ENCODE peak calls at places on chromosome 5, in nine cellular contexts. O is neural progenitor cell; J is A549; M is right atrium auricular region; T is kidney epithelial cell; Z is fibroblast of pulmonary artery; C is fibroblast of mammary gland; X is OCI-LY7; R is CD8-positive, alpha-beta T cell. P is an unnamed sample.

GRCh38 chr5:2383678-2384025 is 367.8 kb downstream of the IRX2 start:
- DNase-seq in O (no peak), J (no peak), M (no peak), T (no peak), Z (no peak), C (no peak), X (no peak), R (no peak), P (no peak)

GRCh38 chr5:95284512-95285405 is at the start of gene MCTP1:
- DNase-seq in O (peak; percentile 77), J (peak; percentile 19), M (no peak), T (no peak), Z (no peak), C (no peak), X (no peak), R (no peak), P (no peak)

GRCh38 chr5:181052526-181052927 is 12.5 kb downstream of the BTNL9 start:
- DNase-seq in O (no peak), J (no peak), M (peak; percentile 51), T (no peak), Z (peak; percentile 8), C (no peak), X (peak; percentile 86), R (no peak), P (no peak)

GRCh38 chr5:76467221-76467620 is 64.1 kb downstream of the IQGAP2 start:
- DNase-seq in O (no peak), J (no peak), M (no peak), T (no peak), Z (no peak), C (no peak), X (no peak), R (no peak), P (no peak)

GRCh38 chr5:172150514-172151425 is 37.3 kb downstream of the STK10 start:
- DNase-seq in O (no peak), J (no peak), M (peak; percentile 80), T (no peak), Z (no peak), C (peak; percentile 42), X (no peak), R (no peak), P (no peak)

GRCh38 chr5:143142596-143143435 is 260.7 kb downstream of the NR3C1 start:
- DNase-seq in O (no peak), J (no peak), M (peak; percentile 80), T (no peak), Z (peak; percentile 71), C (peak; percentile 78), X (no peak), R (no peak), P (no peak)

GRCh38 chr5:132485641-132486317 is 4.8 kb downstream of the IRF1 start:
- DNase-seq in O (no peak), J (no peak), M (peak; percentile 55), T (no peak), Z (no peak), C (no peak), X (no peak), R (no peak), P (no peak)

GRCh38 chr5:57795203-57795602 is 312.6 kb upstream of the ACTBL2 start:
- DNase-seq in O (no peak), J (no peak), M (no peak), T (no peak), Z (no peak), C (no peak), X (no peak), R (no peak), P (no peak)

GRCh38 chr5:160251406-160252155 is 22.3 kb downstream of the FABP6 start:
- DNase-seq in O (no peak), J (no peak), M (no peak), T (no peak), Z (no peak), C (no peak), X (no peak), R (no peak), P (no peak)

GRCh38 chr5:79578876-79579275 is 33.4 kb upstream of the TENT2 start:
- DNase-seq in O (no peak), J (no peak), M (no peak), T (no peak), Z (no peak), C (no peak), X (no peak), R (no peak), P (no peak)

GRCh38 chr5:143986567-143987242 is 174.7 kb downstream of the HMHB1 start:
- DNase-seq in O (no peak), J (no peak), M (no peak), T (no peak), Z (peak; percentile 81), C (peak; percentile 77), X (no peak), R (no peak), P (peak; percentile 47)

GRCh38 chr5:149959406-149960236 is 937 bp upstream of the SLC26A2 start:
- DNase-seq in O (peak; percentile 31), J (peak; percentile 84), M (no peak), T (no peak), Z (peak; percentile 84), C (peak; percentile 72), X (peak; percentile 49), R (no peak), P (peak; percentile 69)

GRCh38 chr5:170571331-170571731 is 67.5 kb downstream of the KCNIP1 start:
- DNase-seq in O (no peak), J (peak; percentile 57), M (no peak), T (peak; percentile 96), Z (peak; percentile 20), C (peak; percentile 37), X (no peak), R (no peak), P (peak; percentile 59)

GRCh38 chr5:170572453-170572852 is 68.6 kb downstream of the KCNIP1 start:
- DNase-seq in O (no peak), J (no peak), M (no peak), T (peak; percentile 63), Z (no peak), C (peak; percentile 24), X (no peak), R (no peak), P (no peak)

GRCh38 chr5:170571885-170572284 is 68.1 kb downstream of the KCNIP1 start:
- DNase-seq in O (no peak), J (no peak), M (no peak), T (no peak), Z (no peak), C (no peak), X (no peak), R (no peak), P (no peak)

GRCh38 chr5:170569101-170569500 is 65.3 kb downstream of the KCNIP1 start:
- DNase-seq in O (no peak), J (no peak), M (no peak), T (no peak), Z (no peak), C (no peak), X (no peak), R (no peak), P (no peak)

GRCh38 chr5:170570492-170570891 is 66.7 kb downstream of the KCNIP1 start:
- DNase-seq in O (no peak), J (no peak), M (no peak), T (no peak), Z (no peak), C (no peak), X (no peak), R (no peak), P (no peak)
- TF ChIP-seq CTCF in O (no peak), J (no peak), M (no peak), T (no peak), Z (no peak), C (no peak), X (no peak), R (no peak), P (no peak)

DNA sequence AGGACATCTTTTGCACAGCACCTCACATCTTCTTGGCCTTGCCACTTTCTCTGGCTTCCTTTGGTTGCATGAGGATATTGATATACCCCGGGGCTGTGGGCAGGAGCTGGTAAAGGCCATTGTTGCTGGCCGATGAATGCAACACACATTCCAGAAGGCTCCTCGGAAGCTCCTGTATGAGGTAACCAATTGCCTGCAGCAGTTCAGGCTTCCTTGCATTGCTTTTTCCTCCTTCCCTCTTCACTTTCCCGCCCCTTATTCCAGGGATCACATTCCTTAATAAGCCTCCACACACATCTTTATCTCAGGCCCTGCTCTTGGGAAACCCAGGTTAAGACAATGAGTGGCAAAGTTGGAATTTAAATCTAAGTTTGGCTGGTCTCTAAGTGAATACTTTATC is 505.4 kb upstream of the CLINT1 start:
- DNase-seq in O (peak; percentile 31), J (no peak), M (no peak), T (no peak), Z (no peak), C (no peak), X (no peak), R (no peak), P (no peak)
- H3K4me3 ChIP-seq in O (no peak overlapping the region), J (no peak overlapping the region), M (no peak overlapping the region), T (no peak overlapping the region), Z (no peak overlapping the region), C (no peak overlapping the region), X (no peak overlapping the region), R (no peak overlapping the region), P (no peak overlapping the region)

DNA sequence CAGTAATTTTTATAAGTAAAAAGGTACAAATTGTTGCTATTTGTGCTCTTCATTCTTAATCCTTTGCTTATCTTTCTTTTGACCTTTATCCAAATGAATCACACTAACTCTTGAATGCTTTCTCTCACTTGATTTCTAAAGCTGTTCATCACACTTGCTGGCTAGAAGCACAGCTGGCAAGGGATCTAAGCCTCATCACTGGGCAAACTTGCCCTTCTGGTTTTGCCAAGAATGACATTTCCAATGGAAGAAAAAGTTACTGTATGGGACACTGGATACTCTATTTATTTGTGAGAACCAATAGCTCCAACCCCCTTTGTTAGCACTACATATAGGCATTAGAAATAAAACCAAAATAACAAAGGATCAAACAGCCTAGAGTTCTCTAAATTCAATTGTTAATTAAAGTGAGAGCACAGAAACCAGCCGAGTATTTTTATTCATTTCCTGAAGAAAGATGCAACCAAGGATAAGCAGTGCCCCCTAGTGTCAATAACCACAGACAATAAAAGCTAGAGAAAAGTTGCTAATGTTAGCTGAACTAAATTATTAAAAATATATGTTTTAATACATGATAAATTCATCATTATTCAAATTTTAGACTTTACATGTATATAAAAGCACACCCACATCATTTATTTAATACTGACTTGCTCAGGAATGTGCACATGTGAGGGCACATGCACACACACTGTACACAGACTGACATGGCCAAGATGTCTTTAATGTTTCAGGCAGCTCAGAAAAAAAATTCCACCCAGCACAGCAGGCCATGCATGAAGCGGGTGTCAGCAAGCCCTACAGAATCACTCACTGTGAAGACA is 59.8 kb upstream of the POU5F2 start:
- DNase-seq in O (peak; percentile 63), J (no peak), M (no peak), T (no peak), Z (peak; percentile 73), C (peak; percentile 66), X (peak; percentile 32), R (no peak), P (peak; percentile 58)
- TF ChIP-seq CTCF in O (peak; percentile 81), J (peak; percentile 93), M (peak; percentile 57), T (peak; percentile 60), Z (peak; percentile 59), C (peak; percentile 66), X (peak; percentile 88), R (peak; percentile 75), P (peak; percentile 54)

GRCh38 chr5:59035681-59036080 is 452.8 kb downstream of the RAB3C start:
- DNase-seq in O (no peak), J (no peak), M (no peak), T (no peak), Z (no peak), C (no peak), X (no peak), R (no peak), P (no peak)
- H3K4me3 ChIP-seq in O (no peak overlapping the region), J (peak overlapping the region; percentile 74), M (no peak overlapping the region), T (peak overlapping the region; percentile 66), Z (peak overlapping the region; percentile 21), C (no peak overlapping the region), X (no peak overlapping the region), R (peak overlapping the region; percentile 59), P (peak overlapping the region; percentile 13)

P was measured in brain microvascular endothelial cell.